ENCODE peak calls at places on chromosomes 6 and 20, in eight cellular contexts. Y is thoracic aorta, X is heart right ventricle, Z is fibroblast of the aortic adventitia, K is testis, R is endothelial cell, Q is astrocyte of the spinal cord, D is RWPE1. V is an unnamed sample.

GRCh38 chr6:5173862-5174643 is 86.7 kb downstream of the LYRM4 start:
- DNase-seq in X (no peak), K (no peak), Y (no peak), R (no peak), Z (no peak), D (no peak), Q (peak), V (no peak)

GRCh38 chr20:45994761-45995160 is 13.9 kb upstream of the MMP9 start:
- DNase-seq in K (no peak), Z (no peak), X (no peak), Q (no peak), R (no peak), D (no peak), Y (no peak), V (no peak)

GRCh38 chr6:125789576-125790402 is 971 bp upstream of the NCOA7 start:
- DNase-seq in D (no peak), R (peak), Y (no peak), K (peak), Z (peak), Q (peak), X (peak), V (peak)

GRCh38 chr20:15287331-15287730 is 949.9 kb upstream of the FLRT3 start:
- DNase-seq in X (no peak), K (no peak), Q (no peak), D (no peak), Z (no peak), Y (no peak), R (no peak), V (no peak)

GRCh38 chr20:50003253-50003656 is 20.5 kb downstream of the SNAI1 start:
- DNase-seq in K (no peak), R (no peak), Y (no peak), D (peak), Z (peak), Q (peak), X (no peak), V (no peak)

GRCh38 chr20:55415567-55416142 is 589.7 kb downstream of the CBLN4 start:
- DNase-seq in Q (no peak), X (no peak), K (no peak), D (peak), R (no peak), Z (no peak), Y (no peak), V (no peak)

GRCh38 chr6:90314516-90314915 is 17.9 kb upstream of the BACH2 start:
- DNase-seq in D (no peak), Y (no peak), Z (no peak), R (no peak), Q (no peak), X (no peak), K (no peak), V (no peak)

GRCh38 chr20:43658723-43659419 is 8.0 kb upstream of the MYBL2 start:
- DNase-seq in K (no peak), X (no peak), Y (no peak), D (no peak), Q (no peak), Z (no peak), R (no peak), V (no peak)

GRCh38 chr6:156848533-156848932 is 71.4 kb downstream of the ARID1B start:
- DNase-seq in K (no peak), Y (no peak), D (no peak), Q (peak), Z (peak), R (no peak), X (peak), V (peak)

GRCh38 chr6:107488875-107489635 is 862 bp upstream of the SOBP start:
- DNase-seq in X (peak), K (peak), Q (peak), R (peak), Y (no peak), D (peak), Z (peak), V (peak)

GRCh38 chr6:47733879-47734558 is 35.6 kb downstream of the ADGRF4 start:
- DNase-seq in Y (no peak), R (no peak), K (no peak), D (peak), X (no peak), Z (no peak), Q (no peak), V (no peak)

GRCh38 chr20:2515203-2515602 is 6.5 kb upstream of the ZNF343 start:
- DNase-seq in Q (no peak), D (no peak), X (no peak), K (no peak), Z (peak), Y (no peak), R (no peak), V (no peak)

GRCh38 chr20:2899243-2899642 is 26.0 kb downstream of the PTPRA start:
- DNase-seq in D (no peak), X (no peak), K (no peak), Q (no peak), R (no peak), Z (no peak), Y (no peak), V (no peak)

GRCh38 chr6:79657238-79657637 is 26.1 kb downstream of the SH3BGRL2 start:
- DNase-seq in K (no peak), D (no peak), R (no peak), Y (no peak), Q (no peak), Z (no peak), X (no peak), V (no peak)

GRCh38 chr6:26175428-26176181 is 88.4 kb downstream of the HFE start:
- DNase-seq in Z (peak), K (no peak), Q (peak), D (no peak), Y (no peak), R (peak), X (no peak), V (no peak)

GRCh38 chr6:110513001-110513400 is 36.6 kb upstream of the SLC22A16 start:
- DNase-seq in Q (peak), Y (no peak), X (no peak), D (no peak), R (no peak), K (no peak), Z (peak), V (no peak)

GRCh38 chr6:139690007-139690406 is 315.6 kb upstream of the CITED2 start:
- DNase-seq in R (no peak), K (no peak), Z (no peak), Q (no peak), X (no peak), Y (no peak), D (no peak), V (no peak)

GRCh38 chr6:159125014-159125609 is 44.1 kb upstream of the FNDC1 start:
- DNase-seq in R (no peak), K (no peak), Z (no peak), Q (no peak), X (no peak), D (no peak), Y (no peak), V (no peak)
- TF ChIP-seq CTCF in R (peak), K (no peak), Z (peak), Q (peak), X (peak), D (peak), Y (no peak), V (no peak)

GRCh38 chr6:119116712-119117281 is 38.3 kb upstream of the FAM184A start:
- DNase-seq in Z (no peak), R (peak), Q (no peak), D (no peak), K (no peak), X (no peak), Y (no peak), V (no peak)
- TF ChIP-seq CTCF in Z (peak), R (peak), Q (peak), D (no peak), K (no peak), X (no peak), Y (no peak), V (no peak)

GRCh38 chr6:20403080-20403765 is 1.5 kb downstream of the E2F3 start:
- DNase-seq in Q (peak), X (peak), D (peak), Y (peak), R (peak), K (peak), Z (peak), V (peak)

GRCh38 chr6:20402181-20403079 is 751 bp downstream of the E2F3 start:
- DNase-seq in Z (no peak), K (peak), D (peak), Q (peak), R (peak), Y (no peak), X (peak), V (peak)

GRCh38 chr6:20401403-20402180 is at the start of gene E2F3:
- DNase-seq in R (peak), D (peak), Z (peak), Y (peak), Q (peak), X (peak), K (peak), V (peak)

GRCh38 chr6:20399518-20399917 is 2.2 kb upstream of the E2F3 start:
- DNase-seq in Y (no peak), R (no peak), Q (no peak), Z (no peak), X (no peak), K (no peak), D (no peak), V (no peak)

GRCh38 chr6:20400476-20401402 is 940 bp upstream of the E2F3 start:
- DNase-seq in D (peak), Y (no peak), Z (peak), R (peak), Q (peak), X (peak), K (peak), V (peak)
- TF ChIP-seq CTCF in D (peak), Y (peak), Z (peak), R (peak), Q (peak), X (peak), K (peak), V (peak)

GRCh38 chr6:148457843-148458159 is 115.2 kb downstream of the SASH1 start:
- DNase-seq in Y (no peak), R (no peak), Q (no peak), X (no peak), Z (no peak), K (no peak), D (no peak), V (no peak)
- TF ChIP-seq CTCF in Y (no peak), R (no peak), Q (no peak), X (no peak), Z (no peak), K (no peak), D (no peak), V (no peak)

GRCh38 chr6:138527376-138528092 is 28.2 kb upstream of the NHSL1 start:
- DNase-seq in X (no peak), Q (peak), K (no peak), D (no peak), Z (peak), R (no peak), Y (no peak), V (no peak)

GRCh38 chr6:138528986-138529385 is 29.7 kb upstream of the NHSL1 start:
- DNase-seq in D (no peak), R (no peak), Z (no peak), Q (no peak), X (no peak), K (no peak), Y (no peak), V (no peak)

GRCh38 chr6:138528137-138528536 is 28.8 kb upstream of the NHSL1 start:
- DNase-seq in D (no peak), Z (no peak), Y (no peak), Q (peak), K (no peak), R (no peak), X (no peak), V (no peak)

GRCh38 chr6:138531387-138531786 is 32.1 kb upstream of the NHSL1 start:
- DNase-seq in R (no peak), Z (no peak), X (no peak), K (no peak), Y (no peak), D (no peak), Q (no peak), V (no peak)

GRCh38 chr6:138529510-138529909 is 30.2 kb upstream of the NHSL1 start:
- DNase-seq in Q (peak), D (no peak), X (no peak), Z (no peak), R (no peak), K (no peak), Y (no peak), V (no peak)
- TF ChIP-seq CTCF in Q (peak), D (no peak), X (peak), Z (peak), R (no peak), K (no peak), Y (no peak), V (no peak)

GRCh38 chr6:6699741-6700367 is 111.3 kb downstream of the LY86 start:
- DNase-seq in Q (peak), K (peak), D (peak), Y (peak), X (peak), R (no peak), Z (peak), V (peak)
- TF ChIP-seq CTCF in Q (no peak), K (no peak), D (no peak), Y (no peak), X (peak), R (no peak), Z (no peak), V (no peak)

V was measured in adrenal gland.